ENCODE peak calls at places on chromosome 11, in nine cellular contexts. K is AG04449, G is AG10803, L is IMR-90, Y is Peyer's patch, M is RWPE2, J is pancreas, T is HCT116, D is AG09309. C is an unnamed sample.

GRCh38 chr11:104054911-104055529 is 18.6 kb downstream of the DDI1 start:
- DNase-seq in K (no peak), G (no peak), L (no peak), Y (no peak), M (no peak), J (no peak), T (no peak), D (no peak), C (no peak)

GRCh38 chr11:63599211-63600122 is 14.8 kb downstream of the PLAAT3 start:
- DNase-seq in K (peak), G (peak), L (peak), Y (no peak), M (no peak), J (no peak), T (no peak), D (peak), C (no peak)

GRCh38 chr11:69637956-69638871 is 2.7 kb upstream of the CCND1 start:
- DNase-seq in K (no peak), G (peak), L (peak), Y (no peak), M (peak), J (peak), T (peak), D (no peak), C (peak)

GRCh38 chr11:94882931-94883330 is 90.4 kb downstream of the CWC15 start:
- DNase-seq in K (no peak), G (no peak), L (no peak), Y (no peak), M (no peak), J (no peak), T (no peak), D (no peak), C (no peak)

GRCh38 chr11:124882339-124883071 is 15.2 kb downstream of the ROBO4 start:
- DNase-seq in K (no peak), G (no peak), L (no peak), Y (no peak), M (no peak), J (no peak), T (no peak), D (no peak), C (no peak)

GRCh38 chr11:75230621-75231020 is 10.0 kb upstream of the TPBGL start:
- DNase-seq in K (no peak), G (no peak), L (no peak), Y (no peak), M (no peak), J (no peak), T (no peak), D (no peak), C (no peak)

GRCh38 chr11:128251140-128251539 is 336.2 kb downstream of the ETS1 start:
- DNase-seq in K (peak), G (peak), L (peak), Y (no peak), M (no peak), J (no peak), T (no peak), D (peak), C (peak)

GRCh38 chr11:129861702-129862107 is 33.7 kb downstream of the NFRKB start:
- DNase-seq in K (peak), G (peak), L (peak), Y (no peak), M (peak), J (peak), T (peak), D (peak), C (peak)

GRCh38 chr11:36365937-36366336 is 69.8 kb downstream of the PRR5L start:
- DNase-seq in K (no peak), G (peak), L (no peak), Y (no peak), M (no peak), J (no peak), T (no peak), D (no peak), C (peak)

GRCh38 chr11:7600205-7600775 is 73.0 kb downstream of the CYB5R2 start:
- DNase-seq in K (peak), G (peak), L (peak), Y (no peak), M (peak), J (peak), T (peak), D (peak), C (peak)

GRCh38 chr11:70111269-70112016 is 33.3 kb downstream of the ANO1 start:
- DNase-seq in K (peak), G (peak), L (peak), Y (no peak), M (no peak), J (peak), T (no peak), D (peak), C (no peak)

GRCh38 chr11:68461284-68461861 is 821 bp downstream of the PPP6R3 start:
- DNase-seq in K (no peak), G (no peak), L (peak), Y (no peak), M (no peak), J (no peak), T (no peak), D (no peak), C (no peak)

GRCh38 chr11:100711984-100712383 is 24.9 kb downstream of the ARHGAP42 start:
- DNase-seq in K (no peak), G (no peak), L (no peak), Y (no peak), M (no peak), J (no peak), T (no peak), D (no peak), C (no peak)

GRCh38 chr11:425301-425700 is 10.5 kb upstream of the SIGIRR start:
- DNase-seq in K (no peak), G (no peak), L (no peak), Y (no peak), M (no peak), J (no peak), T (no peak), D (no peak), C (no peak)

GRCh38 chr11:76524919-76525318 is 80.1 kb downstream of the EMSY start:
- DNase-seq in K (no peak), G (peak), L (peak), Y (no peak), M (no peak), J (no peak), T (peak), D (peak), C (peak)

GRCh38 chr11:130534525-130534924 is 86.1 kb downstream of the ADAMTS15 start:
- DNase-seq in K (no peak), G (no peak), L (no peak), Y (no peak), M (no peak), J (no peak), T (no peak), D (no peak), C (no peak)

GRCh38 chr11:111725621-111726020 is 40.6 kb downstream of the PPP2R1B start:
- DNase-seq in K (no peak), G (no peak), L (no peak), Y (no peak), M (no peak), J (no peak), T (no peak), D (no peak), C (no peak)

GRCh38 chr11:65425105-65425970 is 2.7 kb downstream of the NEAT1 start:
- DNase-seq in K (no peak), G (peak), L (peak), Y (peak), M (peak), J (no peak), T (peak), D (peak), C (no peak)

GRCh38 chr11:64718084-64718779 is 4.8 kb downstream of the NRXN2 start:
- DNase-seq in K (no peak), G (no peak), L (no peak), Y (no peak), M (no peak), J (no peak), T (no peak), D (no peak), C (no peak)

GRCh38 chr11:107712342-107712741 is 486 bp upstream of the SLN start:
- DNase-seq in K (no peak), G (no peak), L (no peak), Y (no peak), M (no peak), J (no peak), T (no peak), D (no peak), C (no peak)

GRCh38 chr11:5174934-5175333 is 20.4 kb upstream of the OR52A1 start:
- DNase-seq in K (no peak), G (no peak), L (no peak), Y (no peak), M (no peak), J (no peak), T (no peak), D (no peak), C (no peak)

GRCh38 chr11:86869966-86870570 is 69.7 kb downstream of the PRSS23 start:
- DNase-seq in K (no peak), G (peak), L (peak), Y (peak), M (no peak), J (peak), T (peak), D (peak), C (peak)

GRCh38 chr11:70523384-70524095 is 125.2 kb downstream of the CTTN start:
- DNase-seq in K (no peak), G (no peak), L (no peak), Y (no peak), M (peak), J (no peak), T (no peak), D (no peak), C (no peak)

GRCh38 chr11:125662689-125663088 is 18.0 kb downstream of the ACRV1 start:
- DNase-seq in K (no peak), G (no peak), L (no peak), Y (no peak), M (no peak), J (no peak), T (no peak), D (no peak), C (no peak)

GRCh38 chr11:122852071-122852831 is 14.0 kb downstream of the CRTAM start:
- DNase-seq in K (no peak), G (peak), L (peak), Y (no peak), M (no peak), J (no peak), T (no peak), D (no peak), C (peak)

GRCh38 chr11:119027561-119028345 is 2.9 kb downstream of the SLC37A4 start:
- DNase-seq in K (no peak), G (no peak), L (no peak), Y (no peak), M (no peak), J (no peak), T (no peak), D (no peak), C (no peak)

GRCh38 chr11:103608566-103608965 is 427.9 kb upstream of the DDI1 start:
- DNase-seq in K (no peak), G (peak), L (peak), Y (no peak), M (no peak), J (no peak), T (no peak), D (no peak), C (peak)

DNA sequence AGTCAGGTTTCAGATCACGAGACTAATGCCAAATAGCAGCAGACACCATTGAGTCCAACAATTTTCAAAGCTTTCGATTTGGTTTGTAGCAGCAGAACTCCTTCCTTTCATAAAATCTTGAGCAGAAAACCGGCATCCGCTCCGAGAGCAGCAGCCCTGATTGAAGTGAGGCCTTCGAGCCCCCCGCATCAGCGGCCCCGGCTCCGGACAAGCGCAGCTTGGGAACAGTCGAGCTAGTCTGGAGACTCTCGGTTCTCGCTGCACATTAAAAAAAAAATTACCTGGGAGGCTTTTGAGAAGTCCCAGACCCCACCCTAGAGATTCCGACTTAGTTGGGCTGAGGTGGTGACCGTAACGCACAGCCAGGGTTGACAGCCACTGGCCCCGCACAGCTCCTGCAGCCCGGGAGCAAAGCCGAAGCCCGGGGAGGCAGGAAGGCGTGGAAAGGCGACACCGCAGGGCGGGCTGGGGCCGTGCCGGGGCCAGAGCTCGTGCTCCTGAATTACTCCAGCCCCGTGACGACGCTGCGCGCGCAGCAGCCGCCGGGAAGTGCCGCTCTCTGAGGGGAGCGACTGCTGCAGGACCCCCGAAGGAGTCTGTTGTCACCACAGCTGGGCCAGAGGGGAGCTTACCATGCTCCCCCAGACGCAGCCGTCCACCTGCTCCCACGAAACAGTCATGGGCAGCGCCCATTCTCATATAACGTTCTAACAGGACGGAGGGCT is 57.8 kb downstream of the SPATA19 start:
- DNase-seq in K (no peak), G (no peak), L (no peak), Y (no peak), M (no peak), J (no peak), T (no peak), D (no peak), C (no peak)
- H3K4me3 ChIP-seq in K (no peak), G (no peak), L (no peak), Y (no peak), M (no peak), J (peak), T (no peak), D (no peak), C (no peak)

GRCh38 chr11:60797846-60798630 is 12.9 kb downstream of the MS4A10 start:
- DNase-seq in K (no peak), G (no peak), L (no peak), Y (no peak), M (no peak), J (no peak), T (no peak), D (no peak), C (no peak)
- TF ChIP-seq CTCF in K (no peak), G (no peak), L (no peak), Y (no peak), M (no peak), J (no peak), T (no peak), D (no peak), C (no peak)

GRCh38 chr11:114075343-114075610 is 15.8 kb downstream of the ZBTB16 start:
- DNase-seq in K (no peak), G (no peak), L (no peak), Y (no peak), M (no peak), J (no peak), T (no peak), D (no peak), C (no peak)

GRCh38 chr11:114073506-114074381 is 14.2 kb downstream of the ZBTB16 start:
- DNase-seq in K (no peak), G (no peak), L (no peak), Y (no peak), M (no peak), J (no peak), T (no peak), D (no peak), C (no peak)

GRCh38 chr11:114075891-114076441 is 16.5 kb downstream of the ZBTB16 start:
- DNase-seq in K (no peak), G (peak), L (peak), Y (no peak), M (no peak), J (no peak), T (peak), D (no peak), C (peak)

GRCh38 chr11:114072978-114073377 is 13.5 kb downstream of the ZBTB16 start:
- DNase-seq in K (no peak), G (no peak), L (no peak), Y (no peak), M (no peak), J (no peak), T (no peak), D (no peak), C (no peak)

DNA sequence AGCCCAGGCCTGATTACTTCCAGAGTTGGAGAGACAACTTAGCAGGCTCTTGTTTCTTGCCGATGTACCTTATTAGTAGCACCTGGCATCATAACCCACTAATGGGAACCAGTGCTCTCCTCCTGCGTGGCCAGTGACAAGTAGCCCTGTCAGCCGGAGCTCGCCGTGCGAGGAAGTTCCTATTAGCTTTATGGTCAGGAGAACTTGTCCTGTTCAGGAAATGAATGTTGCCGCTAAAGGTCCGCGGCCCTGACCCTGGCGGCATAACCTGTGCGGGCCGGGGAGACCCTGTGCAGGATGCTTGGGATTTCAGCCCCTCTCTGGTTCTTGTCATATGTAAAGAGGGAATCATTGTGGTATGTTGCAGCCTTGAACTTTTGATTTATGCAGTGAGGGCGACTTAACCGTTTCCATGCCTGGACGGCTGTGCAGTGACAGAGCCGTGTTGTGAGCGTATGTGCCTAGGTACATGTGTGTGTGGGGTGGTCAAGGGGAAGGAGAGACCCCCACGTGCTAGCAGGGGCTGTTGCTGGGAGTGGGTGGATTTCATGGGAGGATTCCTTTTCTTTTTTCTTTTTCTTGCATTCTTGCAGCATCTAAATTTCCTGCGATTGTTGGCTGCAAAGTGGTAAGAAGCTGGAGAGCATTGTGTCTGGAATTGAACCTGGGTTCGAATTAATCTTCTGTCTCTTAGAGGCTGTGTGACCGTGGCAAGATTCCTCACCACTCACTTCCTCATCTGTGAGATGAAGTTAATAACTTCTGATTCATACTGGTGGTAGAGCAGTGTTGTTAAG is 15.2 kb downstream of the ZBTB16 start:
- DNase-seq in K (no peak), G (no peak), L (no peak), Y (no peak), M (no peak), J (no peak), T (no peak), D (no peak), C (no peak)
- H3K4me3 ChIP-seq in K (no peak), G (no peak), L (no peak), Y (peak), M (no peak), J (no peak), T (no peak), D (no peak), C (no peak)

DNA sequence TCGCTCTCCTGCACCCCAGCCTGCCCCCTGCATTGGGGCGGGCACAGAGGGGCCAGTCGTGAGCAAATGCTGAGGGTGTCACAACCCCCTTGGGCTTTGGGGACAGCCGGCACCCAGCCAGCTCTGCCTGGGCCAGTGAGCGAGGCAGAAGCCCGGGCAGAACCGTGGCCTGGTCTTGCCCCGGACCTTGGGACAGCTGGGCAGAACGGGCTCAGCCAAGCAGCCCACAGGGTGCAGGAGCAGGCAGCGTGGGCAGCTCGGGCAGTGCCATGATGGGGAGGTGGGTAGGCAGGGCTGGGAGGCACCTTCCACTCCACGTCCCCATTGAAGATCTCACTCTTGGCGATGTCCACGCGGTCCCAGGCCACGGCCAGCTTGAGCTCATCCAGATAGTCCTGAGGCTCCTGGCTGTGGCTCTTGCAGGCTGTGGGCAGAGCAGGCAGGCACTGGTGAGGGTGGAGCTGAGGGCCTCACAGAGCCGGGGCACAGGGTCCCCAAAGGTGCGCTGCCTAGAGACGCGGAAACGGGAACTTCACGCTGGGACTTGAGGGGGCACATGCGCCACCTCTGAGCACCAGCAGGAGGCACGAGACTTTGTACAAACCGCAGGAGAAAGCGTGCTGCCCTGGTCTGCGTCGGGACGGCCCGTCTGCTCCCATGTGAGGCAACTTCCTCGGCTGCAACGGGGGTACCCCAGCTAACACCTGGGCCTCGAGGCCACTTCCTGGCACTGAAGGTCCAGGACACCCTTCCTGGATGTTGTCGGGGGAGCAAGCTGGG is 15.2 kb downstream of the TSSC4 start:
- DNase-seq in K (no peak), G (no peak), L (no peak), Y (no peak), M (no peak), J (peak), T (no peak), D (no peak), C (no peak)
- TF ChIP-seq CTCF in K (no peak), G (no peak), L (no peak), Y (no peak), M (no peak), J (no peak), T (peak), D (no peak), C (no peak)

C was measured in foreskin fibroblast.